ENCODE peak calls at places on chromosomes 4 and X, in nine cellular contexts. M, S, G, U, C, K, H, O and Z are unnamed samples.

GRCh38 chr4:94486372-94486801 is 34.6 kb downstream of the PDLIM5 start:
- DNase-seq in S (no peak), K (no peak), G (no peak), O (no peak), M (no peak), U (no peak), H (no peak), C (no peak), Z (no peak)

GRCh38 chr4:145557720-145558119 is 61.5 kb upstream of the MMAA start:
- DNase-seq in K (peak; percentile 73), S (peak; percentile 46), O (peak; percentile 62), U (peak; percentile 12), G (peak; percentile 22), C (peak; percentile 26), H (no peak), M (peak; percentile 74), Z (peak; percentile 81)

GRCh38 chrX:115324194-115324593 is 34.7 kb downstream of the LUZP4 start:
- DNase-seq in H (no peak), O (no peak), S (peak; percentile 36), M (no peak), G (no peak), C (no peak), U (no peak), K (peak; percentile 25), Z (no peak)

GRCh38 chr4:72507167-72507566 is 61.9 kb downstream of the ADAMTS3 start:
- DNase-seq in O (no peak), C (no peak), K (no peak), S (no peak), U (no peak), G (no peak), M (no peak), H (no peak), Z (no peak)

GRCh38 chr4:6309755-6310154 is 40.1 kb downstream of the WFS1 start:
- DNase-seq in C (no peak), S (no peak), G (no peak), U (no peak), H (no peak), K (no peak), M (no peak), O (no peak), Z (no peak)

GRCh38 chrX:97876697-97877407 is 993.1 kb downstream of the RPA4 start:
- DNase-seq in S (no peak), U (no peak), M (no peak), O (no peak), G (no peak), C (no peak), H (no peak), K (peak; percentile 57), Z (no peak)

GRCh38 chr4:168152837-168153500 is 60.6 kb downstream of the ANXA10 start:
- DNase-seq in M (no peak), G (no peak), U (no peak), K (no peak), C (no peak), S (no peak), O (no peak), H (no peak), Z (no peak)

GRCh38 chrX:42934020-42934701 is 156.2 kb upstream of the PPP1R2C start:
- DNase-seq in M (no peak), H (no peak), G (no peak), K (no peak), C (peak; percentile 24), U (no peak), O (no peak), S (no peak), Z (no peak)

GRCh38 chr4:173046818-173047217 is 121.8 kb upstream of the GALNT7 start:
- DNase-seq in C (no peak), S (no peak), M (no peak), G (no peak), K (no peak), U (no peak), H (no peak), O (no peak), Z (no peak)

GRCh38 chrX:72051589-72051988 is 80.1 kb downstream of the RTL5 start:
- DNase-seq in O (no peak), S (no peak), U (no peak), M (no peak), C (no peak), H (no peak), G (no peak), K (no peak), Z (no peak)

GRCh38 chr4:185839770-185840169 is 27.8 kb upstream of the SORBS2 start:
- DNase-seq in U (no peak), K (no peak), C (no peak), O (no peak), M (no peak), S (no peak), G (no peak), H (no peak), Z (no peak)

GRCh38 chr4:124953059-124953850 is 240.7 kb upstream of the ANKRD50 start:
- DNase-seq in C (no peak), K (peak; percentile 79), O (no peak), S (no peak), G (no peak), U (no peak), M (no peak), H (no peak), Z (no peak)

GRCh38 chr4:121050251-121050650 is 22.1 kb downstream of the NDNF start:
- DNase-seq in C (no peak), U (no peak), M (no peak), O (no peak), H (no peak), K (no peak), S (no peak), G (no peak), Z (no peak)

GRCh38 chr4:3371038-3371437 is 70.7 kb upstream of the HGFAC start:
- DNase-seq in G (no peak), C (no peak), S (no peak), M (peak; percentile 33), O (no peak), U (no peak), H (no peak), K (no peak), Z (no peak)

GRCh38 chr4:92234393-92235176 is 69.2 kb upstream of the GRID2 start:
- DNase-seq in K (peak; percentile 82), H (no peak), M (no peak), C (no peak), S (no peak), U (no peak), G (no peak), O (no peak), Z (no peak)

GRCh38 chrX:2272337-2272736 is 228.4 kb downstream of the DHRSX start:
- DNase-seq in C (no peak), K (no peak), G (no peak), U (no peak), H (no peak), M (peak; percentile 20), O (no peak), S (no peak), Z (no peak)

GRCh38 chr4:109041463-109041862 is 261.0 kb downstream of the COL25A1 start:
- DNase-seq in C (no peak), G (no peak), O (no peak), M (no peak), S (no peak), K (peak; percentile 51), U (no peak), H (no peak), Z (no peak)

GRCh38 chrX:27981349-27981748 is at the start of gene DCAF8L1:
- DNase-seq in M (no peak), S (no peak), K (no peak), C (no peak), H (no peak), U (no peak), G (no peak), O (no peak), Z (no peak)

GRCh38 chr4:144340931-144341330 is 200.4 kb upstream of the GYPA start:
- DNase-seq in S (no peak), H (no peak), U (no peak), M (no peak), O (no peak), G (no peak), C (no peak), K (no peak), Z (no peak)